ENCODE peak calls at places on chromosomes 11 and 22, in seven cellular contexts. F, L, H, V, A, C and X are unnamed samples.

GRCh38 chr11:10042699-10043098 is 251.3 kb downstream of the SBF2 start:
- DNase-seq in V (no peak), L (peak), C (no peak), H (no peak), A (peak), F (no peak), X (peak)

GRCh38 chr11:41010361-41011050 is 448.9 kb downstream of the LRRC4C start:
- DNase-seq in C (no peak), A (no peak), H (no peak), V (no peak), F (no peak), L (no peak), X (no peak)

GRCh38 chr22:24758164-24758799 is 16.2 kb downstream of the PIWIL3 start:
- DNase-seq in A (peak), V (peak), C (peak), H (peak), L (peak), F (peak), X (peak)

GRCh38 chr11:104522123-104522522 is 358.2 kb upstream of the PDGFD start:
- DNase-seq in H (no peak), V (no peak), C (no peak), F (no peak), L (no peak), A (no peak), X (no peak)

GRCh38 chr11:132728026-132728425 is 804.3 kb downstream of the OPCML start:
- DNase-seq in V (no peak), L (no peak), H (no peak), F (no peak), A (no peak), C (no peak), X (no peak)

GRCh38 chr11:83054904-83055380 is 16.8 kb downstream of the RAB30 start:
- DNase-seq in A (no peak), L (peak), V (no peak), F (no peak), H (no peak), C (no peak), X (no peak)

GRCh38 chr22:36048911-36049677 is 20.5 kb upstream of the RBFOX2 start:
- DNase-seq in H (peak), V (peak), L (peak), A (no peak), C (no peak), F (no peak), X (no peak)

GRCh38 chr22:46049726-46050450 is 72.9 kb upstream of the WNT7B start:
- DNase-seq in L (no peak), V (no peak), A (peak), H (no peak), C (no peak), F (peak), X (no peak)

GRCh38 chr11:46682773-46683752 is 17.4 kb downstream of the ARHGAP1 start:
- DNase-seq in C (no peak), F (no peak), L (peak), H (peak), A (no peak), V (no peak), X (peak)

GRCh38 chr11:19537803-19538453 is 174.7 kb upstream of the NAV2 start:
- DNase-seq in H (no peak), C (no peak), F (no peak), A (no peak), V (no peak), L (no peak), X (no peak)

GRCh38 chr22:37154925-37155712 is 5.4 kb upstream of the IL2RB start:
- DNase-seq in H (no peak), A (no peak), V (no peak), L (peak), C (no peak), F (no peak), X (no peak)

GRCh38 chr22:25702046-25702445 is 39.9 kb upstream of the MYO18B start:
- DNase-seq in V (no peak), A (no peak), L (peak), C (no peak), F (no peak), H (peak), X (peak)

GRCh38 chr22:24761888-24762675 is 12.4 kb downstream of the PIWIL3 start:
- DNase-seq in H (peak), F (no peak), A (no peak), C (no peak), L (no peak), V (no peak), X (no peak)

GRCh38 chr11:47296045-47296444 is 26.1 kb downstream of the MADD start:
- DNase-seq in A (no peak), F (no peak), H (peak), L (no peak), C (no peak), V (no peak), X (peak)

GRCh38 chr11:35784699-35785098 is 122.1 kb downstream of the TRIM44 start:
- DNase-seq in H (no peak), C (no peak), F (no peak), L (no peak), V (no peak), A (no peak), X (no peak)

GRCh38 chr22:42296381-42296853 is 26.0 kb upstream of the TCF20 start:
- DNase-seq in F (no peak), A (no peak), C (no peak), V (no peak), L (no peak), H (no peak), X (no peak)

GRCh38 chr22:19984201-19984753 is 32.3 kb downstream of the ARVCF start:
- DNase-seq in F (no peak), L (peak), V (peak), H (peak), A (no peak), C (no peak), X (peak)

GRCh38 chr11:91947215-91947614 is 277.4 kb upstream of the FAT3 start:
- DNase-seq in F (no peak), C (no peak), L (peak), V (peak), H (peak), A (no peak), X (peak)

GRCh38 chr11:103924166-103925013 is 112.0 kb upstream of the DDI1 start:
- DNase-seq in V (no peak), L (no peak), A (no peak), C (no peak), H (peak), F (no peak), X (peak)

DNA sequence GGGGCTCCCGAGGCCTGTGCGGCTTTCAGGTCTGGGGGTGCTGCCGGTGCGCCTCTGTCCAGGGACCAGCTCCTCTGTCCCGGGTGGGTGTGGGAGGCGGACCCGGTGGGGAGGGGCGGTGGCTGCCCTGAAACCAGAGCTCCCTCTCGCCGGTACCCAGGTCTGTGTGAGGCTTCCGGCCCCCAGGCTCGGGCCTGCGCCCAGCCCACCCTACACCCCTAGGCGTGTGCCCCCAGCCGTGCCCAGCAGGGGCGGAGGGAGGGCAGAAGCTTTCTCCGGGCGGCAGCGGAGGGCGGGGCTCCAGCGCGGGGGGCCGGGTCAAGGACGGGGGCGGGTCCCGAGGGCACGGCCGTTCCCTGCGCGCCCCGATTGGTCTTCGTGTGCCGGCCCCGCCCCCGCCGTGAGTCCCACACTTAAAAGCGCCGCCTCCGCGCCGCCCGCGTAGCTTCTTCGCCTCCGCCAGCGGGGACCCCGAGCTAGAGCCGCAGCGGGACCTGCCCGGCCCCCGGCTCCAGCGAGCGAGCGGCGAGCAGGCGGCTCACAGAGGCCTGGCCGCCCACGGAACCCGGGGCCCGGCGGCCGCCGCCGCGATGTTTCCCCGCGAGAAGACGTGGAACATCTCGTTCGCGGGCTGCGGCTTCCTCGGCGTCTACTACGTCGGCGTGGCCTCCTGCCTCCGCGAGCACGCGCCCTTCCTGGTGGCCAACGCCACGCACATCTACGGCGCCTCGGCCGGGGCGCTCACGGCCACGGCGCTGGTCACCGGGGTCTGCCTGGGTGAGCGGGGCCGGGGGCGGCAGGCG is 616 bp downstream of the PNPLA2 start:
- DNase-seq in L (peak), A (peak), H (peak), V (peak), C (peak), F (peak), X (peak)
- TF ChIP-seq CTCF in L (no peak), A (no peak), H (peak), V (peak), C (no peak), F (peak), X (no peak)

DNA sequence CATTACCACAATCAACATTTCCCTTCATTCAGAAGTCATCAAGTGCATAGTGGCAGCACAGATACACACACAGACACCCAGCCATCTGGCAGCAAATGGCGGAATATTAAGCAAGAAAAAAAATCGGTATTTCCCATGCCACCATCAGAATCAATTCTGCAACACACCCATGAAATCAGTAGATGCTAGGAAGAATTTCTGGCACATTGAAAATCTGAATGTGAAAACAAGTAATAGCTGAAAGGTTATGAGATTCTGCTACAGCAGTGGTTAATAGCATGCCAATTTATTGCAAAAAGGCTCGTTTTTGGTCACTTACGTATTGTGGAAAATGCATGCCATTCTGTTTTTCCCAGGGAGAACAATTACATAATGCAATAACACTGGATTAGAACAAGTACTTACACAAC is 91.1 kb downstream of the PICALM start:
- DNase-seq in V (no peak), L (no peak), H (peak), A (no peak), F (no peak), C (no peak), X (no peak)
- H3K4me3 ChIP-seq in V (no peak), L (no peak), H (no peak), A (no peak), F (no peak), C (no peak), X (no peak)

DNA sequence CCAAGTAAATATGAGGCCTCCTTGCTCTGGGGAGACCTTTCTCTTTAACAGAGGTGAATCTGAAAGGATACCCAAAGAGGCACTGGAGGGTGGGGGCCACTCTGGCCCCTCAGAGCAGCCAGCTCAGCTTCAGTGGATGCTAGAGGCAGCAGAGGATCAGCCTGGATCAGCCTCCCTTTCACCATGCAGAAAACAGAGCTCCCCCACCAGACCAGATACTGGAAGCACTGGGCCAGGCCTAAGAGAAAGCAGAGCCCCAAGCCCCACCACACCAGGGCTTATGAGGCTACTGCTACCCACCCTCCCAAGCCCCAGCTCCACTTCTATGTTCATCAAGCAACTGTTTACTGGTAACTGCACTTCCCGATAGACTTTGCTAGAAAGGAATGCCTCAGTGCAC is 4.0 kb upstream of the SLC43A3 start:
- DNase-seq in L (no peak), F (no peak), V (no peak), C (no peak), A (no peak), H (no peak), X (no peak)
- TF ChIP-seq CTCF in L (no peak), F (no peak), V (no peak), C (no peak), A (no peak), H (no peak), X (peak)

DNA sequence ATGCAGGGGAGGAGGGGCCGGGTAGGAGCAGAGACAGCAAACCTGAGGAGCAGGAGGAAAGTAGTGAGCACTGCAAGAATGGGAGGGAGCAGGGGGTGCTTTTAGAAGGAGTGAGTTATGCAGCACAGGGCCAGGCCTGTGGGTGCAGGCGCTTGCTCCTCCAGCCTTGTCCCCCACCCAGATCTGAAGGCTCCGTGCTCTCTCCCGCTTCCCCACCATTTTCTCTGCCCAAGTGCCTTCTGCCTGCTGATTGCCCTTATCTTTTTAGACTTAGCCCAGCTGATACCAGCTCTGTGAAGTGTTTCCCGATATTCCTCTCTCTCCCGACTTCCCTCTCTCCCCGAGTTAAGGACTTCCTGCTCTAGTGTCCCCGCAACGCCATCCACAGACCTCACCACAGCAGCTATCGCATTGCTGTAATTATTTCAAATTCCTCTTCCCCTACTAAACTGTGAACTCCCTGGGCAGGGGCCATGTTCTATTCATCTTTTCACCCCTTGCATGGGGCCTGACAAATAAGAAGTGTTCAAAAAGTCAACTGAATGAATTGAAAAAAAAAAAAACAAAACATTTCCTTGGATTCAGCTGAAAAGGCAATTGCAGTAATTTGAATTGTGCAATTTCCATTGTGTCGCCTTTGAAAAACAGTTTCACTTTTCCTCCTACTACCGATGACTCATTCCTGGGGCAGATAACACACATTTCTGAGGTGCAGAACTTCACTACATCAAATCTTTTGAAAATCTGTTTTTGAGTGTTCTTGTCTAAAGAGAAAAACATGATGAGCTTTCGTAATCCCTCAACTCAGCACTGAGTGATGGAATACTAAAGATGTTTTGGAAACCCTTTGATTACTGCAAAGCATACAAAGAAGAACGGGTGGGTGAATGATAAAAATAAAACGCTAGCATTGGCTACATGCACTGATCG is 69.7 kb upstream of the BMAL1 start:
- DNase-seq in C (peak), F (peak), A (peak), L (peak), V (peak), H (peak), X (peak)
- H3K4me3 ChIP-seq in C (peak), F (peak), A (peak), L (peak), V (peak), H (peak), X (peak)

GRCh38 chr11:134633276-134633675 is 221.2 kb upstream of the B3GAT1 start:
- DNase-seq in A (no peak), L (no peak), F (no peak), V (no peak), C (no peak), H (no peak), X (no peak)

GRCh38 chr11:134637091-134638015 is 225.3 kb upstream of the B3GAT1 start:
- DNase-seq in C (peak), L (no peak), H (no peak), A (no peak), F (no peak), V (no peak), X (no peak)

GRCh38 chr11:134632347-134633119 is 220.5 kb upstream of the B3GAT1 start:
- DNase-seq in L (no peak), V (no peak), C (no peak), F (no peak), A (no peak), H (no peak), X (no peak)

GRCh38 chr11:134636071-134636470 is 224.0 kb upstream of the B3GAT1 start:
- DNase-seq in L (no peak), F (no peak), A (no peak), C (no peak), H (no peak), V (no peak), X (no peak)

DNA sequence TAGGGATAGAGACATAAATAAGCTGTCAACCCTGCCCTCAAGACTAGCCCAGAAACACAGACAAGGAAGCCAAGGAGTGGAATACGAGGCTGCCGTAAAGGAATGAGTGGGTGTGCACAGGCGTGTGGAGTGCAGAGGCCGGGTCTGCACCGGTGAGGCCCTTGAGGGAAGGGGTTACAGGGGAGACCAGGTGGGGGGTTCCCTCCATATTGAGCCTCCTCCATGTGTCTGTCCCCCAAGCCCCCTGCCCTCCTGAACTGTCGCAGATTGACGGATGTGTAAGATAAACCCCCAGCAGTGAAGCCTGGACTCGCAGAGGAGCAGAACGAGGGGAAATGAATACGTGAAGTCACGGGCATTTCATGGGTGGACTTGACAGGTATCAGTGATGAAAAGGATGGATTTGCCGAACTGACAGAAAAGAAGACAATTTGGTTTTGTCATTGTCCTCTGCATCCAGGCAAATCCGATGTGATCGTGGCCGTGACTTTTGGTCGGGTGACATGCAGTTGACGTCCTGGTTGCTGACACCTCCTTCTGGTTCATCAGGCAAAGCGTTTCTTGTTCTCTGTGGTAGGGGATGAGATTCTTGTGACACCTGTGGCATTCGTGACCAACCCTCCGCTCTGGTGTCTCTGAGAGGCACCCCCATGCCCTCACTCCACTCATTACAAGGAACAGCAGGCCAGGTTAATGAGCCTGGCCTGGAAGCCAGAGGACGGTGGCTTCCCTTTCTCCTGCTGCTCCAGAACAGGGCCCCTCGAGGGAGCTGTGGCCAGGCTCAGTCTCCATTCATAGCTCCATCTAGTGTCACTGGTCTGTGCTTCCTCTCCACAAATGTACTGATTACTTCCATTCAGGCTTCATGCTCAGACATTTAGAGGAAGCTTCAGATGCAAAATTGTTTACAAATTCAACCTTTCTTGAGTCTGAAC is 223.1 kb upstream of the B3GAT1 start:
- DNase-seq in F (no peak), C (no peak), V (no peak), L (no peak), H (no peak), A (no peak), X (no peak)
- TF ChIP-seq CTCF in F (no peak), C (no peak), V (no peak), L (no peak), H (no peak), A (no peak), X (no peak)

GRCh38 chr22:22814666-22815396 is 72.8 kb upstream of the IGLL5 start:
- DNase-seq in C (no peak), F (no peak), V (no peak), L (no peak), A (no peak), H (no peak), X (no peak)

GRCh38 chr22:22816766-22817410 is 70.7 kb upstream of the IGLL5 start:
- DNase-seq in L (no peak), F (no peak), V (no peak), H (no peak), C (no peak), A (no peak), X (no peak)

GRCh38 chr22:22817468-22818201 is 70.0 kb upstream of the IGLL5 start:
- DNase-seq in L (no peak), V (no peak), C (no peak), A (no peak), H (no peak), F (no peak), X (no peak)

GRCh38 chr22:22816171-22816514 is 71.5 kb upstream of the IGLL5 start:
- DNase-seq in V (no peak), L (no peak), H (no peak), F (no peak), C (no peak), A (no peak), X (no peak)

DNA sequence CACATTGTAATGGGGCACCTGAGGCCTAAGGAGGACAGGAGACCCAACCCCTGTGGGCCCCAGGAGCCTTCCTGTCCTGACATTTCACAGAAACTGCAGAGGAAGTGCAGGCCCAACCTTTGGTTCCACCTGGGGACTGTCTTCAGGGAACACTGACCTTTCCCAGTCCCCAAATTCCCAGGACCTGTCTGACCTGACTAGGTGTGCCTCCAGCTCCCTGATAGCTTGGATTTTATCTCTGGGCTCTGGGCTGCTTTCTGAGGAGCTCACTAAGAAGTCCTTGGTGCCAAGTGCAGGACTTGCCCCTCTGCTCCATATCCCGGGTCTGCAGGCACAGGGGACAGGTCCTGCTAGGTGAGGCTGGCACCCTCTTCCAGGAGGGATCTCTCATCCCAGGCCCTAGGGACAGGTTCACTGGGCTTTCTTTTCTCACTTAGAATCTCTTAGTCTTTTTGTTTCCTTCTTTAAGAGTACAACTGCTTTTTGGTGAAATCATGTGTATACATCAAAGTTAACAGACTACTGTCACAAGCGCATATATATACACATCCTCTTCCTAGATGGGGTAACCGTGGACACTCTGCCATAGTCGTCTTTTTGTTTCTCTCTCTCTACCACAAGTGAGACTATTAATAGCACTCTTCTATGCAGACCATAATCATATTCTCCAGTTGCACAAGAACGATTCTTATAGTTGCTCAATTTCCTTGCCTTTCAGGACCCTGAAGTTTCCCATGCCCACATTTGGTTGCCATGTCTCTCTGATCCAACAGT is 72.0 kb upstream of the IGLL5 start:
- DNase-seq in V (no peak), F (no peak), C (no peak), H (no peak), A (no peak), L (no peak), X (no peak)
- H3K4me3 ChIP-seq in V (no peak), F (no peak), C (no peak), H (no peak), A (no peak), L (no peak), X (no peak)